ENCODE peak calls at places on chromosome 22, in eight cellular contexts. Q is foreskin fibroblast; D is MCF 10A; P is AG04449; B is CD8-positive, alpha-beta T cell; E is choroid plexus epithelial cell; C is epithelial cell of esophagus; L is GM13977. G is an unnamed sample.

GRCh38 chr22:22141771-22142591 is 102.6 kb upstream of the VPREB1 start:
- DNase-seq in Q (no peak), P (no peak), C (peak), L (no peak), D (no peak), E (peak), B (no peak), G (no peak)

GRCh38 chr22:45154383-45154782 is 9.3 kb upstream of the NUP50 start:
- DNase-seq in L (no peak), Q (peak), D (no peak), E (peak), B (no peak), C (peak), P (no peak), G (no peak)

GRCh38 chr22:29208879-29209623 is 3.4 kb downstream of the EMID1 start:
- DNase-seq in E (no peak), B (no peak), D (no peak), P (no peak), C (no peak), L (no peak), Q (no peak), G (no peak)

GRCh38 chr22:46563381-46564083 is 26.1 kb upstream of the CELSR1 start:
- DNase-seq in D (peak), P (no peak), L (peak), Q (no peak), B (peak), E (peak), C (peak), G (peak)

GRCh38 chr22:32904044-32904443 is 102.5 kb downstream of the TIMP3 start:
- DNase-seq in B (no peak), E (peak), P (no peak), Q (no peak), C (peak), D (peak), L (no peak), G (no peak)

GRCh38 chr22:24119476-24119875 is 61.8 kb upstream of the SUSD2 start:
- DNase-seq in D (no peak), Q (no peak), L (no peak), P (no peak), E (no peak), C (no peak), B (no peak), G (no peak)

GRCh38 chr22:45271667-45272188 is 13.0 kb upstream of the UPK3A start:
- DNase-seq in E (no peak), D (no peak), C (no peak), Q (no peak), B (no peak), P (no peak), L (no peak), G (no peak)

GRCh38 chr22:42708393-42708792 is 12.3 kb downstream of the A4GALT start:
- DNase-seq in B (no peak), C (no peak), Q (no peak), P (no peak), L (no peak), D (no peak), E (no peak), G (no peak)

GRCh38 chr22:19820880-19821522 is 33.7 kb downstream of the GNB1L start:
- DNase-seq in E (no peak), L (no peak), D (no peak), Q (no peak), B (no peak), C (no peak), P (no peak), G (no peak)
- TF ChIP-seq CTCF in E (peak), L (no peak), D (no peak), Q (no peak), B (no peak), C (no peak), P (no peak), G (no peak)

GRCh38 chr22:48154943-48155240 is 1392.4 kb downstream of the TBC1D22A start:
- DNase-seq in C (no peak), B (no peak), E (no peak), L (no peak), D (no peak), P (no peak), Q (no peak), G (no peak)
- TF ChIP-seq CTCF in C (no peak), B (no peak), E (no peak), L (no peak), D (no peak), P (no peak), Q (no peak), G (no peak)

DNA sequence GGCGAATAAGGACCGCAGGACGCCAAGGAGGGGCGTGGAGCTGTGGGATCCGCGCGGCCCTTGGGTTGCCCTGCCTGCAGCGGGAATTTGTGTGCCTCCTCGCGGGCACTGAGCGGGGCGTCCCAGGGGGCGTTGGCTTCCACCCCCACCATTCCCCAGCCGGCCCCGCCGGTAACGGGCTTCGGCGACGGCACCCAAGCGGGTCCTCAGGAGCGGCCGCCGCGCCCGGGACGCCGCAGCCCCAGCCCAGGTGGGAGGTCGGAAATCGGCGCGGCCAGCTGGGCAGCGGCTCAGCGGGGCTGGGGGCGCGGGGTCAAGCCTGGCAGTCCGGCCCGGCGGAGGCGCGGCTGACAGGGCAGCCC is 320 bp downstream of the CLTCL1 start:
- DNase-seq in B (peak), C (peak), E (no peak), P (no peak), D (peak), Q (no peak), L (peak), G (peak)
- TF ChIP-seq CTCF in B (no peak), C (no peak), E (no peak), P (no peak), D (no peak), Q (no peak), L (no peak), G (no peak)

GRCh38 chr22:44091021-44091721 is 67.1 kb downstream of the PARVB start:
- DNase-seq in E (peak), L (no peak), D (peak), Q (no peak), B (no peak), C (peak), P (no peak), G (no peak)
- TF ChIP-seq CTCF in E (peak), L (peak), D (no peak), Q (peak), B (no peak), C (peak), P (no peak), G (no peak)

GRCh38 chr22:39469326-39469680 is 12.5 kb downstream of the MGAT3 start:
- DNase-seq in Q (no peak), E (no peak), D (no peak), C (no peak), B (no peak), P (no peak), L (no peak), G (no peak)

GRCh38 chr22:39467390-39467901 is 10.6 kb downstream of the MGAT3 start:
- DNase-seq in D (no peak), E (no peak), P (no peak), Q (no peak), B (no peak), C (no peak), L (no peak), G (no peak)

GRCh38 chr22:39469681-39470461 is 13.1 kb downstream of the MGAT3 start:
- DNase-seq in E (no peak), C (no peak), P (no peak), Q (no peak), D (no peak), B (no peak), L (no peak), G (no peak)

GRCh38 chr22:39470462-39471335 is 13.9 kb downstream of the MGAT3 start:
- DNase-seq in C (no peak), E (no peak), D (no peak), P (no peak), B (no peak), L (no peak), Q (no peak), G (no peak)

GRCh38 chr22:39468487-39469325 is 11.9 kb downstream of the MGAT3 start:
- DNase-seq in D (no peak), E (no peak), B (no peak), L (no peak), C (no peak), Q (no peak), P (no peak), G (no peak)
- TF ChIP-seq CTCF in D (no peak), E (no peak), B (no peak), L (no peak), C (no peak), Q (no peak), P (no peak), G (no peak)

GRCh38 chr22:40877488-40877887 is 15.6 kb upstream of the DNAJB7 start:
- DNase-seq in L (no peak), B (no peak), C (no peak), D (no peak), E (no peak), P (no peak), Q (no peak), G (no peak)

GRCh38 chr22:40874016-40874415 is 12.1 kb upstream of the DNAJB7 start:
- DNase-seq in B (no peak), L (no peak), Q (no peak), D (no peak), C (no peak), P (no peak), E (no peak), G (no peak)

GRCh38 chr22:40875111-40875510 is 13.2 kb upstream of the DNAJB7 start:
- DNase-seq in D (no peak), B (no peak), L (no peak), C (no peak), E (no peak), P (no peak), Q (no peak), G (no peak)

GRCh38 chr22:40878937-40879336 is 17.0 kb upstream of the DNAJB7 start:
- DNase-seq in L (no peak), B (no peak), E (no peak), P (no peak), D (no peak), C (no peak), Q (no peak), G (no peak)
- TF ChIP-seq CTCF in L (no peak), B (no peak), E (no peak), P (no peak), D (no peak), C (no peak), Q (no peak), G (no peak)

GRCh38 chr22:37697540-37697835 is 640 bp downstream of the TRIOBP start:
- DNase-seq in D (no peak), B (no peak), L (no peak), E (no peak), P (no peak), C (no peak), Q (no peak), G (no peak)
- TF ChIP-seq CTCF in D (no peak), B (no peak), L (no peak), E (no peak), P (no peak), C (no peak), Q (no peak), G (no peak)

DNA sequence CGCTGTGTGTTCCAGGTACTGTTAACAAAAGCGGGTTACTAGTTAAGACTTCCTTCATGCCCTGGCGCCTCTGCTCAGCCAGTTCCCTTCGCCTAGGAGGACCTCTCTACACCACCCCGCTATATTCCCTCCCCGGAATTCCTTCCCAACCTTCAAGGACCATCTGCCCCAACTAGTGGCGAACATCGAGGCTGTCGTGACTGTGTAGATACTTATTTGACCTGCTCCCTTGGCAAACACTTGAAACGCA is 450 bp upstream of the BCL2L13 start:
- DNase-seq in E (no peak), B (no peak), L (peak), Q (no peak), C (peak), P (no peak), D (no peak), G (peak)
- TF ChIP-seq CTCF in E (peak), B (no peak), L (no peak), Q (no peak), C (no peak), P (peak), D (no peak), G (no peak)

GRCh38 chr22:50275181-50276055 is 5.2 kb upstream of the MAPK11 start:
- DNase-seq in E (no peak), P (no peak), D (no peak), B (no peak), C (no peak), Q (no peak), L (no peak), G (no peak)

GRCh38 chr22:50278461-50278860 is 8.3 kb upstream of the MAPK11 start:
- DNase-seq in B (no peak), P (no peak), Q (no peak), E (no peak), C (no peak), L (no peak), D (no peak), G (no peak)

GRCh38 chr22:50274311-50274710 is 4.1 kb upstream of the MAPK11 start:
- DNase-seq in L (peak), B (peak), P (no peak), Q (no peak), C (peak), E (peak), D (peak), G (peak)

GRCh38 chr22:50277761-50278160 is 7.6 kb upstream of the MAPK11 start:
- DNase-seq in E (no peak), D (no peak), C (no peak), B (no peak), L (no peak), Q (no peak), P (no peak), G (no peak)

DNA sequence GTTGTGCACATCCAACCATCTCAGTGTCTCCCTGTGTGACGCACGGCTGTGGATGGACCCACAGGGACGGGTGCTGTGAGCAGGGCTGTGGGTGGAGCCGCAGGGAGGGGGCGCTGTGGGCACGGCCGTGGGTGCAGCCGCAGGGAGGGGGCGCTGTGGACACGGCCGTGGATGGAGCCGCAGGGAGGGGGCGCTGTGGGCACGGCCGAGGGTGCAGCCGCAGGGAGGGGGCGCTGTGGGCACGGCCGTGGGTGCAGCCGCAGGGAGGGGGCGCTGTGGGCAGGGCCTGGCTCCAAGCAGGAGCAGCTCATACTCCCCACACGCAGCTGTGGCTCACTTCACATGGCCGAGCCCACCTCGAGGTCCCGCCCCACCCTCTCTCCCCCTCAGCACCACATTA is 6.0 kb upstream of the MAPK11 start:
- DNase-seq in B (no peak), D (no peak), P (no peak), Q (no peak), L (peak), C (peak), E (peak), G (peak)
- TF ChIP-seq CTCF in B (peak), D (peak), P (peak), Q (peak), L (peak), C (peak), E (peak), G (peak)

G was measured in GM20000.